ENCODE peak calls at places on chromosome 10, in nine cellular contexts. F is brain microvascular endothelial cell; R is Calu3; L is astrocyte of the spinal cord; Y is choroid plexus epithelial cell; T is CD8-positive, alpha-beta T cell; K is testis; U is PC-3; B is Caco-2. A is an unnamed sample.

GRCh38 chr10:26737730-26738129 is 40.2 kb downstream of the PDSS1 start:
- DNase-seq in F (no peak), R (no peak), L (peak), Y (peak), T (no peak), K (no peak), U (no peak), B (no peak), A (no peak)

GRCh38 chr10:126420571-126421275 is 32.4 kb upstream of the ADAM12 start:
- DNase-seq in F (no peak), R (no peak), L (peak), Y (peak), T (no peak), K (no peak), U (no peak), B (no peak), A (no peak)

GRCh38 chr10:51905050-51905449 is 205.7 kb upstream of the CSTF2T start:
- DNase-seq in F (no peak), R (no peak), L (no peak), Y (no peak), T (no peak), K (no peak), U (no peak), B (no peak), A (no peak)

GRCh38 chr10:122307669-122308486 is 36.8 kb downstream of the BTBD16 start:
- DNase-seq in F (peak), R (peak), L (peak), Y (peak), T (no peak), K (peak), U (peak), B (no peak), A (peak)

GRCh38 chr10:132858121-132859081 is 72.5 kb upstream of the NKX6-2 start:
- DNase-seq in F (no peak), R (no peak), L (no peak), Y (no peak), T (no peak), K (no peak), U (no peak), B (peak), A (no peak)

GRCh38 chr10:104339469-104340098 is 1.3 kb upstream of the ITPRIP start:
- DNase-seq in F (peak), R (no peak), L (peak), Y (peak), T (no peak), K (peak), U (peak), B (no peak), A (peak)

GRCh38 chr10:37777056-37777455 is 80.4 kb downstream of the ZNF248 start:
- DNase-seq in F (no peak), R (no peak), L (no peak), Y (no peak), T (no peak), K (no peak), U (no peak), B (no peak), A (no peak)

GRCh38 chr10:95281206-95281605 is 9.6 kb downstream of the PDLIM1 start:
- DNase-seq in F (no peak), R (no peak), L (no peak), Y (no peak), T (no peak), K (no peak), U (no peak), B (no peak), A (no peak)

GRCh38 chr10:27192284-27192683 is 37.1 kb downstream of the MASTL start:
- DNase-seq in F (peak), R (peak), L (peak), Y (peak), T (no peak), K (peak), U (peak), B (no peak), A (peak)

GRCh38 chr10:133394801-133395221 is 854 bp downstream of the MTG1 start:
- DNase-seq in F (no peak), R (no peak), L (no peak), Y (no peak), T (no peak), K (peak), U (no peak), B (peak), A (no peak)

GRCh38 chr10:132273966-132274365 is 33.8 kb downstream of the STK32C start:
- DNase-seq in F (no peak), R (no peak), L (no peak), Y (no peak), T (no peak), K (no peak), U (no peak), B (no peak), A (no peak)

GRCh38 chr10:119395287-119396007 is 147.1 kb downstream of the RGS10 start:
- DNase-seq in F (peak), R (no peak), L (peak), Y (peak), T (no peak), K (peak), U (no peak), B (no peak), A (no peak)

GRCh38 chr10:70617798-70618568 is 15.4 kb upstream of the PRF1 start:
- DNase-seq in F (peak), R (no peak), L (peak), Y (peak), T (no peak), K (no peak), U (peak), B (no peak), A (no peak)

GRCh38 chr10:6017781-6018354 is 40.5 kb upstream of the IL15RA start:
- DNase-seq in F (no peak), R (no peak), L (no peak), Y (no peak), T (no peak), K (no peak), U (no peak), B (no peak), A (no peak)

GRCh38 chr10:80589726-80590373 is 52.1 kb downstream of the SH2D4B start:
- DNase-seq in F (no peak), R (no peak), L (no peak), Y (no peak), T (no peak), K (no peak), U (no peak), B (no peak), A (no peak)

GRCh38 chr10:93771354-93771753 is 13.6 kb downstream of the LGI1 start:
- DNase-seq in F (no peak), R (no peak), L (no peak), Y (no peak), T (no peak), K (no peak), U (no peak), B (no peak), A (no peak)

GRCh38 chr10:93773705-93774104 is 16.0 kb downstream of the LGI1 start:
- DNase-seq in F (no peak), R (no peak), L (no peak), Y (no peak), T (no peak), K (no peak), U (no peak), B (no peak), A (no peak)

GRCh38 chr10:93773120-93773519 is 15.4 kb downstream of the LGI1 start:
- DNase-seq in F (no peak), R (no peak), L (no peak), Y (no peak), T (no peak), K (no peak), U (no peak), B (no peak), A (no peak)

GRCh38 chr10:93777092-93777491 is 19.4 kb downstream of the LGI1 start:
- DNase-seq in F (no peak), R (no peak), L (no peak), Y (no peak), T (no peak), K (no peak), U (no peak), B (no peak), A (no peak)

DNA sequence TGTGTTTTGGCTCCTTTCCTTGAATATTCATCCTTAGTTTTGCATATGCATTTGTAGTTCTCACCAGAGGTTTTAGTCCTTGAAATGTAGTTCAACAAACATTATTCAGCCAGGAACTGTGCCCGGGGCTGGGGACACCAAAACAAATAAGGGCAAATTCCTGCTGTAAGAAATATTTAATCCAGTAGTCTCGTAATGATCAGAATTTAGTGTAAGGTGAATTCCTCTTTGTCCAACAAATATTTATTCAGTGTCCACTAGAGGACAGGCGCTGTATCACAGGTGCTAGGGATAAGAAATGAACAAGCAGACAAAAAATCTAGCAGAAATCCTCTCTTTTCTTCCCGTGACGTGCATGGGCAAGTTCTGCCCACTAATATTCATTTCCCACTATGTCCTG is 17.6 kb downstream of the LGI1 start:
- DNase-seq in F (no peak), R (no peak), L (no peak), Y (no peak), T (no peak), K (no peak), U (peak), B (no peak), A (no peak)
- TF ChIP-seq CTCF in F (no peak), R (no peak), L (no peak), Y (no peak), T (no peak), K (no peak), U (peak), B (no peak), A (no peak)

DNA sequence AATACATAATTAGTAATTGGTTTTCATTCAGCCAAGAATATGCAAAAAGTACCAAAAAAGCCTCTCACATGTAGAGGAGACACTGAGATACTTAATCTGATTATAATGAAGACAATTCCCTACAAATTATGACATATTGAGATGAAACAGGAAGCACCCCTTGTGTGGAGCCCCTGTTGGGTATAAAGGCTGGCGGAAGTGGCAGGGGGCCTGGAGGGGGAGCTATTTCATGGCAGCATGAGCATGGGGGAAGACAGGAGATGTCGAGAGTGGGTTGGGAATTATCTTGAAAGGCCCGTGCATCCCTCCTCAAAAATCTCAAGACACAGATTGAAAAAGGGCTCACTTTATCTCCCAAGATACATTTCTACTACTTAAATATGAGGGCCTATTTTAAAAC is 96.9 kb downstream of the PIP4K2A start:
- DNase-seq in F (no peak), R (no peak), L (no peak), Y (no peak), T (no peak), K (no peak), U (no peak), B (no peak), A (no peak)
- TF ChIP-seq CTCF in F (peak), R (no peak), L (no peak), Y (peak), T (no peak), K (no peak), U (no peak), B (no peak), A (no peak)

GRCh38 chr10:97319671-97320479 is 804 bp downstream of the FRAT1 start:
- DNase-seq in F (no peak), R (peak), L (no peak), Y (peak), T (peak), K (peak), U (peak), B (no peak), A (no peak)
- TF ChIP-seq CTCF in F (peak), R (no peak), L (no peak), Y (no peak), T (no peak), K (no peak), U (peak), B (no peak), A (no peak)

DNA sequence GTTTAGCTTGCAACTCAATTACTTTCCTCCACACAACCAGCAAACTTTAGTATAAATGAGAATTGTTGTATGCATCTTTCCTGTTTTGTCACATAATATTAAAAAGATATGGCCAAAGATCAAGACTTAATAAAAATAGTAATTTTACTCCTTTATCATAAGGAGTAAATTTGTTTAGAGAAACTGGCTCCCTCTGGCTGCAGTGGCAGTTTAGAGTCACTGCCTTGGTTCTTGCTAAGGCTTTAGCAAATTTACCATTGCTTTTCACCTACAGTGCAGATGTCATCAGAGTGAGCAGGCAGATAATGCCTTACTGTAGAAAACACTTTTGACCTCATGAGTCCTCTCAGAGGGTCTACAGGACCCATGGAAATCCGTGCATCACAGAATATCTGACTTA is 2.6 kb downstream of the PRPF18 start:
- DNase-seq in F (no peak), R (no peak), L (no peak), Y (peak), T (no peak), K (no peak), U (no peak), B (no peak), A (no peak)
- TF ChIP-seq CTCF in F (peak), R (no peak), L (peak), Y (peak), T (no peak), K (no peak), U (peak), B (no peak), A (peak)

GRCh38 chr10:35781643-35782035 is 139.5 kb upstream of the FZD8 start:
- DNase-seq in F (no peak), R (peak), L (no peak), Y (peak), T (no peak), K (no peak), U (peak), B (peak), A (peak)
- TF ChIP-seq CTCF in F (peak), R (peak), L (peak), Y (peak), T (no peak), K (no peak), U (peak), B (peak), A (no peak)

A was measured in MCF 10A.